ENCODE peak calls at places on chromosomes 6 and 20, in four cellular contexts. C, I, G and P are unnamed samples.

GRCh38 chr6:125974214-125974866 is 12.0 kb upstream of the TRMT11 start:
- DNase-seq in C (no peak), I (peak), G (no peak), P (peak)

GRCh38 chr20:14838663-14839650 is 501.5 kb upstream of the FLRT3 start:
- DNase-seq in C (peak), I (peak), G (no peak), P (no peak)

GRCh38 chr20:45206746-45207145 is at the start of gene SEMG1:
- DNase-seq in C (no peak), I (no peak), G (no peak), P (no peak)

GRCh38 chr6:107030151-107030550 is 2.2 kb downstream of the MTRES1 start:
- DNase-seq in C (no peak), I (no peak), G (no peak), P (no peak)

GRCh38 chr6:108581932-108582500 is 21.3 kb downstream of the FOXO3 start:
- DNase-seq in C (no peak), I (peak), G (no peak), P (no peak)

GRCh38 chr6:111872521-111873177 is 603 bp downstream of the FYN start:
- DNase-seq in C (no peak), I (peak), G (peak), P (peak)

GRCh38 chr20:62882426-62882825 is 20.8 kb upstream of the TCFL5 start:
- DNase-seq in C (no peak), I (no peak), G (no peak), P (no peak)

GRCh38 chr6:134663356-134663755 is 286.5 kb downstream of the ALDH8A1 start:
- DNase-seq in C (no peak), I (no peak), G (no peak), P (no peak)

GRCh38 chr20:4459081-4459480 is 262.6 kb upstream of the PRND start:
- DNase-seq in C (no peak), I (no peak), G (no peak), P (no peak)

GRCh38 chr6:100440935-100441334 is 23.8 kb downstream of the SIM1 start:
- DNase-seq in C (no peak), I (no peak), G (no peak), P (no peak)

GRCh38 chr6:106256201-106256968 is 69.2 kb downstream of the ATG5 start:
- DNase-seq in C (no peak), I (peak), G (no peak), P (no peak)

GRCh38 chr6:118618676-118619377 is 32.6 kb downstream of the CEP85L start:
- DNase-seq in C (no peak), I (peak), G (peak), P (peak)

GRCh38 chr6:126054258-126054702 is 67.9 kb downstream of the TRMT11 start:
- DNase-seq in C (no peak), I (peak), G (no peak), P (peak)

GRCh38 chr6:90080876-90081464 is 186.7 kb downstream of the GJA10 start:
- DNase-seq in C (peak), I (no peak), G (no peak), P (no peak)

GRCh38 chr20:3800256-3800877 is 4.3 kb downstream of the CDC25B start:
- DNase-seq in C (no peak), I (no peak), G (no peak), P (no peak)

GRCh38 chr6:42502990-42503389 is 51.3 kb upstream of the TRERF1 start:
- DNase-seq in C (no peak), I (no peak), G (no peak), P (no peak)

GRCh38 chr6:111603648-111604047 is 2.0 kb downstream of the TRAF3IP2 start:
- DNase-seq in C (no peak), I (no peak), G (no peak), P (peak)

GRCh38 chr6:140078552-140079126 is 704.2 kb upstream of the CITED2 start:
- DNase-seq in C (no peak), I (no peak), G (no peak), P (no peak)

GRCh38 chr6:45827952-45828530 is 187.6 kb downstream of the CLIC5 start:
- DNase-seq in C (no peak), I (no peak), G (no peak), P (no peak)

GRCh38 chr6:144953552-144954240 is 668.6 kb downstream of the UTRN start:
- DNase-seq in C (no peak), I (no peak), G (no peak), P (no peak)

GRCh38 chr20:44056010-44056698 is 130.8 kb downstream of the JPH2 start:
- DNase-seq in C (no peak), I (peak), G (peak), P (no peak)

GRCh38 chr20:11267762-11268335 is 594.0 kb upstream of the JAG1 start:
- DNase-seq in C (no peak), I (no peak), G (no peak), P (no peak)

GRCh38 chr20:58678806-58679205 is 13.8 kb upstream of the NPEPL1 start:
- DNase-seq in C (no peak), I (no peak), G (no peak), P (no peak)

GRCh38 chr6:133977983-133978895 is 25.2 kb downstream of the TBPL1 start:
- DNase-seq in C (no peak), I (peak), G (no peak), P (no peak)

GRCh38 chr6:15907914-15908518 is 220.9 kb upstream of the MYLIP start:
- DNase-seq in C (no peak), I (peak), G (no peak), P (peak)

GRCh38 chr20:47607208-47607613 is 105.5 kb downstream of the NCOA3 start:
- DNase-seq in C (no peak), I (no peak), G (no peak), P (no peak)

GRCh38 chr20:49851234-49851755 is 38.7 kb downstream of the SLC9A8 start:
- DNase-seq in C (no peak), I (no peak), G (no peak), P (no peak)

GRCh38 chr6:81863123-81863522 is 110.6 kb upstream of the TENT5A start:
- DNase-seq in C (no peak), I (no peak), G (no peak), P (no peak)

GRCh38 chr20:56393133-56393472 is 658 bp downstream of the CSTF1 start:
- DNase-seq in C (no peak), I (peak), G (no peak), P (no peak)

GRCh38 chr6:27295301-27296079 is 16.6 kb downstream of the POM121L2 start:
- DNase-seq in C (no peak), I (no peak), G (peak), P (peak)

GRCh38 chr6:131597448-131597847 is 24.4 kb downstream of the ARG1 start:
- DNase-seq in C (no peak), I (peak), G (no peak), P (no peak)

GRCh38 chr6:122565708-122566107 is 44.5 kb upstream of the PKIB start:
- DNase-seq in C (no peak), I (no peak), G (no peak), P (no peak)

GRCh38 chr6:13319891-13320564 is 8.3 kb downstream of the TBC1D7 start:
- DNase-seq in C (no peak), I (no peak), G (no peak), P (peak)

GRCh38 chr20:56160956-56161355 is 87.6 kb upstream of the MC3R start:
- DNase-seq in C (no peak), I (no peak), G (no peak), P (no peak)

GRCh38 chr20:49132995-49133451 is 55.1 kb downstream of the STAU1 start:
- DNase-seq in C (peak), I (peak), G (no peak), P (peak)

GRCh38 chr6:168116975-168117899 is 38.2 kb upstream of the FRMD1 start:
- DNase-seq in C (no peak), I (peak), G (peak), P (peak)

GRCh38 chr6:139029470-139030210 is 1.1 kb downstream of the ABRACL start:
- DNase-seq in C (no peak), I (no peak), G (peak), P (peak)

GRCh38 chr6:155196891-155197290 is 66.9 kb upstream of the CLDN20 start:
- DNase-seq in C (no peak), I (no peak), G (no peak), P (no peak)

GRCh38 chr6:136030131-136030530 is 178.6 kb downstream of the PDE7B start:
- DNase-seq in C (no peak), I (peak), G (no peak), P (no peak)
- TF ChIP-seq NRF1 in C (no peak), I (no peak), G (no peak), P (no peak)

DNA sequence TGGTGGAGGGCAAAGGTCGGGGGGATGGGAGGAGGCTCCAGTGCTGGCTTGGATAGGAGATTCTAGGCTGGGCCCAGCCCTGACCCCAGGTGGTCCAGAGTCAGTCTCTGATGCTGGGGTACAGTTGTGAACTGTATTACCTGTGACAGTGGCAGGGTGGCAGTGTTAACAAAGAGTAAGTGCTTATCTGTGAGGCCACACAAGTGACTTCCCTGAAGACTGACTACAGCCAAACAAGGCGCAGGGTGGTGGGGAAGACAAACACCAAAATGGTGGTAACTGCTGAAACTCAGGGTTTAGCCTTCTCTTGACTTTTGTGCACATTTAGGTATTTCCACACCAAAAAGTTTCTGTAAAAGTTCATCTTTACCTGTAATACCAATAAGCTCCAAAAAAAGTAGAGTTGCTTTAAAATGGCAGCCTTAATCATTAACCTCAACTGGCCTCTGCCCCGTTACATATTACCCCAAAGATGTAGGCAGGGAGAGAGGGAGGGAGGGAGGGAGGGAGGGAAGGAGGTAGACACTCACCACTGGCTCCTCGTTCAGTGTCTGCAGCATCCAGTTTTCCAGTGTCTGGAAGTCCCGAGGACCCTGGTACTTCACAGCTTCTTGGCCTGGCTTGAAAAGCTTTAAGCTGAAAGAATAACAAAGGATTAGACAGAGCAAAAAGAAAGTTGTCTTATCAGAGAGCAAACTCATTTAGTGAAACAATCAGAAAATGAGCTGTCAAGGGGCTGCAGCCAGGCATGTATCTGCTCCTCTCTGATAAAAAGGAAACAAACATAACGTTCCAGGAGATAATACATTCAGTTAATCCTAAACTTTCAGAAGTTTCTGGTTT is 11.3 kb downstream of the TXNDC5 start:
- DNase-seq in C (no peak), I (no peak), G (no peak), P (peak)
- TF ChIP-seq NRF1 in C (no peak), I (no peak), G (no peak), P (no peak)

GRCh38 chr20:25057234-25058050 is 497 bp downstream of the ACSS1 start:
- DNase-seq in C (no peak), I (peak), G (peak), P (no peak)
- TF ChIP-seq NRF1 in C (no peak), I (no peak), G (no peak), P (no peak)

DNA sequence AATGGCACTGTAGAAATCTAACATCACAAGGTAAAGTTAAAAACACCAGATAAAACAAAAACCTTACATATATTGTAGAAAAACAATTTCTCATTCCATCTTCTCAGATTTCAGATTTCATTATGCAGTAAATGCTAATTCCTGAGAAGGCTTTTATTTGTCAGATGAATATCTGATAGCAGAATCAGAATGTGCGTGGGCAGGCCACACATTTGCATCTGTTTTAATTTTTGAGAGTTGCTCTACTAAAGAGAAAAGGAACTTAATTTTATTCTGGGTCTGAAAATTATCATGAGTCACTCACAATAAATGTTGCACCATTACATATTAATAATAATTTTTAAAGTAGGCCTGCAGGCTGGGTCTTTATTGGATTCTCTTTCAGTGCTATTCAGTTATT is 329.3 kb upstream of the SPTLC3 start:
- DNase-seq in C (no peak), I (no peak), G (no peak), P (no peak)
- TF ChIP-seq NRF1 in C (no peak), I (no peak), G (no peak), P (no peak)

GRCh38 chr20:40844285-40844684 is 155.2 kb upstream of the MAFB start:
- DNase-seq in C (no peak), I (no peak), G (no peak), P (no peak)
- TF ChIP-seq NRF1 in C (no peak), I (no peak), G (no peak), P (no peak)

GRCh38 chr6:115934145-115934544 is 126.5 kb downstream of the FRK start:
- DNase-seq in C (no peak), I (no peak), G (no peak), P (no peak)

GRCh38 chr6:115935361-115935760 is 125.3 kb downstream of the FRK start:
- DNase-seq in C (no peak), I (no peak), G (no peak), P (no peak)

GRCh38 chr6:115932481-115932880 is 128.2 kb downstream of the FRK start:
- DNase-seq in C (no peak), I (no peak), G (no peak), P (no peak)

GRCh38 chr6:115934829-115935228 is 125.9 kb downstream of the FRK start:
- DNase-seq in C (no peak), I (no peak), G (no peak), P (no peak)
- TF ChIP-seq NRF1 in C (no peak), I (no peak), G (no peak), P (no peak)

DNA sequence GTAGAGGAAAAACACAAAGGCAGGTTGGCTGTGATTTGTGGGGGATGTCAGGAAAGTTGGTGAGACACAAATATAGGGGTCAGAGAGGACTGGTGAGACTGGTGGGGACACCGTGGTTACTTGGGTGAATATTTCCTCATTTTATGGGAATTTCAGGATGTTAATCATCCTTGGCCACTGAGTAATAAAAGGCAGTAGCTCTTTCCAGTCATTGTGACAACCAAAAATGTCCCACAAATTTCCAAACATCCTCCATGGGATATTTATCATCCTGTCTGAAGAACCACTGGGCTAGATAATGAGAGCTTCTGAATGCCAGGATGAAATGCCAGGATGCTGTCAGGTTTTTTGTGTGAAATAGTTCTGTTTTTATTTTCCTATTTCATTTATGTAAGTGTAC is 374.1 kb downstream of the CD109 start:
- DNase-seq in C (no peak), I (no peak), G (no peak), P (no peak)
- TF ChIP-seq NRF1 in C (no peak), I (no peak), G (no peak), P (no peak)

GRCh38 chr6:166308769-166309589 is 787 bp upstream of the PRR18 start:
- DNase-seq in C (no peak), I (peak), G (no peak), P (no peak)

GRCh38 chr6:166306378-166307081 is 1.7 kb downstream of the PRR18 start:
- DNase-seq in C (no peak), I (no peak), G (no peak), P (no peak)

GRCh38 chr6:166309977-166310376 is 1.8 kb upstream of the PRR18 start:
- DNase-seq in C (no peak), I (no peak), G (no peak), P (no peak)

GRCh38 chr6:166307082-166307980 is 861 bp downstream of the PRR18 start:
- DNase-seq in C (no peak), I (peak), G (peak), P (no peak)

GRCh38 chr6:166307981-166308768 is at the start of gene PRR18:
- DNase-seq in C (peak), I (peak), G (peak), P (no peak)
- TF ChIP-seq NRF1 in C (no peak), I (no peak), G (no peak), P (no peak)

GRCh38 chr6:169521825-169522224 is 180.0 kb downstream of the WDR27 start:
- DNase-seq in C (no peak), I (no peak), G (no peak), P (no peak)

DNA sequence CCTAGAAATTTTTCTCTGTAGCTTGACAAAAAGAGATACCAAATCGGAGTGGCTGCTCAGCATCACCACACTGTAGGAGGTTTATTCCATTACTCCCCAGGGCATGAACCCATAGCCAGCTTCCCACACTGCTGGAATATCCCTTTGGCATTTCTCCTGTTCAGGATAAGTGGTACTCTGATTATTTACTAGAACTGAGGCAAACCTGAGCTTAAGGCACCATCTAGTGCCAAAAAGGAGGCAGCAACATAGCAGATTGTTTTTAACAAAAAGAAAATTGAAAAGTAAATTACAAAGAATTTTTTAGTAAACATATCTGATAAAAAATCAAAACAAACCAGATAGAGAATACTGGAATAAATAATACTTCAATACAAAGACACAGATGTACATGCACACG is 181.7 kb downstream of the WDR27 start:
- DNase-seq in C (no peak), I (no peak), G (no peak), P (no peak)
- TF ChIP-seq NRF1 in C (no peak), I (no peak), G (no peak), P (no peak)

DNA sequence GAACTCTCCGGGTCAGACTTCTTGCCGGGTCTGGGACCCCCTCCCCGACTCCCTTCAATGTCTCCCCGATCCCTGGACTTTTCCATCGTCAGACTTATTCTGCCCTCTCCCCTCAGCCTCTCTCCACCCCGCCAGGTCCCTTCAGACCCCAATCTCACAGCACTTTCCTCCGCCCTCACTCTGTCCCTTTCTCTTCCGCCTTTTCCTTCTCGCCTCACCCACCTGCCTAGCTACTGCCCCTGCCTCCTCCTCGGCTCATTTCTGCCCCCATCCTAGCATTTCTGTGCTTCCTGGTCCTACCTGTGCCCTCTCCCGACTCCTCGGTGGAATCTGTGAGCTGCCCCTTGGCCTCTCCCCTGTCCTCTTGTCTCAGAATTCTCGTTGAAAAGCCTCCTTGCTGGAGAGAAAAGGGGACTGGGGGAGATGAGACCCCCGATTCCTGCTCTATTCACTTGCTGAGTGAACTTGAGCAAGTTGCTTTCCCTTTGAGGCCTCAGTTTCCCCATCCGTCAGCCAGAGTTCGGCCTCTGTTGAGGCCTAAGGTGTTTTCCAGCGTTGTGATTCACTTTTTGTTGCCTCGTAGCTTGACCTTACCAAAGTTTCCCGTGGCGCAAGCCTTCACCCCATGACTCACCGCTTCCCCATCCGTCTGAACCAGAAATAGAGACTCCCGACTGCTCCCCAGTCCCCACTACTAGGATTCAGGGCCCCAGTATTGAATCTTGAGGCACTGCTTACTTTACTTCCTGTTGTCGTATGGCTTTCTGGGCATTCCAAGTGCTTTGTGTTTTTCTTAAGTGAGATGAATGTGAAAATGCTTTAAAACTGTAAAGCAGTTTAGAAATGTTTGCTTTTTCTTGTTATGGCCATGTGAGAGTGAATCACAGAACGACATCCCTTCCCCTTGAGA is 870 bp downstream of the CHMP4B start:
- DNase-seq in C (no peak), I (peak), G (peak), P (peak)
- TF ChIP-seq NRF1 in C (no peak), I (no peak), G (no peak), P (peak)